ENCODE peak calls at places on chromosome 17, in ten cellular contexts. D is CD4-positive, alpha-beta memory T cell; P is lower lobe of right lung; S is NCI-H460; H is T1000; F is stimulated activated CD4-positive, alpha-beta T cell treated with anti-CD3 and anti-CD28 coated beads, Interleukin-4, amount 100 ng/mL, for 48 hours; A is HS-5; W is NAMALWA; Z is activated T-cell treated with anti-CD3 and anti-CD28 coated beads for 1 hour; M is left ventricle myocardium inferior. T is an unnamed sample.

GRCh38 chr17:26818736-26819135 is 475.2 kb upstream of the WSB1 start:
- DNase-seq in F (no peak), S (no peak), D (no peak), Z (no peak), A (no peak), M (no peak), W (peak), P (no peak), H (no peak), T (no peak)

GRCh38 chr17:61455754-61456681 is 3.8 kb downstream of the TBX4 start:
- DNase-seq in H (no peak), D (no peak), A (no peak), M (no peak), P (no peak), Z (no peak), F (no peak), S (no peak), W (no peak), T (no peak)

GRCh38 chr17:19958023-19958422 is 19.6 kb downstream of the AKAP10 start:
- DNase-seq in Z (no peak), P (no peak), D (no peak), W (no peak), A (peak), F (no peak), M (no peak), H (peak), S (peak), T (peak)

GRCh38 chr17:37743612-37743874 is 1.3 kb downstream of the HNF1B start:
- DNase-seq in W (no peak), D (no peak), Z (no peak), F (no peak), A (no peak), H (no peak), S (no peak), P (peak), M (no peak), T (no peak)

GRCh38 chr17:82384051-82384729 is 12.6 kb downstream of the UTS2R start:
- DNase-seq in F (no peak), Z (no peak), P (peak), D (no peak), W (peak), M (no peak), A (no peak), S (no peak), H (no peak), T (no peak)

GRCh38 chr17:31582151-31582907 is 190.9 kb downstream of the RAB11FIP4 start:
- DNase-seq in W (no peak), Z (no peak), P (peak), H (peak), M (peak), F (no peak), D (no peak), S (no peak), A (no peak), T (no peak)

GRCh38 chr17:61334673-61335072 is 65.0 kb upstream of the TBX2 start:
- DNase-seq in D (no peak), W (no peak), P (no peak), M (no peak), S (no peak), F (no peak), H (no peak), A (no peak), Z (no peak), T (no peak)

GRCh38 chr17:82301300-82301915 is 16.0 kb downstream of the CD7 start:
- DNase-seq in M (no peak), S (no peak), Z (no peak), P (no peak), W (no peak), F (no peak), H (no peak), D (no peak), A (no peak), T (no peak)

GRCh38 chr17:79007504-79008381 is 1.8 kb downstream of the CANT1 start:
- DNase-seq in F (no peak), H (no peak), D (no peak), Z (no peak), P (no peak), A (no peak), S (no peak), M (no peak), W (no peak), T (no peak)

GRCh38 chr17:78037280-78037679 is 78.8 kb downstream of the TNRC6C start:
- DNase-seq in S (no peak), H (no peak), D (no peak), A (no peak), P (no peak), W (no peak), F (no peak), Z (no peak), M (no peak), T (no peak)

GRCh38 chr17:50758524-50758923 is 8.8 kb downstream of the ANKRD40CL start:
- DNase-seq in A (no peak), H (no peak), M (no peak), W (no peak), P (no peak), D (no peak), F (no peak), Z (no peak), S (no peak), T (no peak)

GRCh38 chr17:1414634-1415033 is 14.6 kb upstream of the YWHAE start:
- DNase-seq in Z (no peak), H (no peak), W (no peak), F (no peak), S (no peak), P (peak), A (no peak), M (no peak), D (no peak), T (no peak)

GRCh38 chr17:28738680-28739384 is 5.0 kb upstream of the TRAF4 start:
- DNase-seq in Z (peak), D (peak), W (peak), M (no peak), A (no peak), F (no peak), P (peak), H (no peak), S (no peak), T (no peak)

GRCh38 chr17:67837965-67838364 is 12.7 kb downstream of the BPTF start:
- DNase-seq in M (no peak), D (no peak), A (no peak), W (no peak), H (no peak), S (no peak), Z (no peak), P (no peak), F (no peak), T (no peak)

GRCh38 chr17:13266596-13266995 is 248.8 kb upstream of the ELAC2 start:
- DNase-seq in D (no peak), S (no peak), F (no peak), H (peak), Z (no peak), A (peak), P (no peak), W (no peak), M (no peak), T (no peak)

GRCh38 chr17:72671034-72671433 is 421.5 kb downstream of the SLC39A11 start:
- DNase-seq in S (no peak), M (no peak), D (no peak), P (no peak), F (no peak), W (peak), A (no peak), H (no peak), Z (no peak), T (no peak)